ENCODE peak calls at places on chromosomes 12 and 14, in six cellular contexts. Z is AG09309, C is astrocyte, N is NCI-H2171 treated with DMSO at 0.1 percent for 48 hours, B is mucosa of gallbladder, E is heart right ventricle. K is an unnamed sample.

GRCh38 chr12:88960213-88960878 is 380.1 kb upstream of the KITLG start:
- DNase-seq in C (peak; percentile 70), B (no peak), Z (no peak), N (no peak), E (peak; percentile 29), K (no peak)

GRCh38 chr12:24848941-24849477 is 99.9 kb downstream of the BCAT1 start:
- DNase-seq in B (no peak), N (no peak), Z (no peak), E (no peak), C (no peak), K (no peak)

GRCh38 chr12:95942106-95942531 is 295 bp downstream of the CCDC38 start:
- DNase-seq in B (no peak), C (peak; percentile 2), E (no peak), N (peak; percentile 12), Z (no peak), K (no peak)

GRCh38 chr12:28104893-28105864 is 85.1 kb upstream of the CCDC91 start:
- DNase-seq in Z (no peak), E (no peak), C (peak; percentile 56), N (no peak), B (no peak), K (no peak)

GRCh38 chr12:92487138-92487485 is 215.7 kb upstream of the PLEKHG7 start:
- DNase-seq in B (no peak), Z (no peak), E (no peak), N (no peak), C (no peak), K (no peak)

GRCh38 chr12:51589060-51589459 is 2.0 kb upstream of the SCN8A start:
- DNase-seq in E (no peak), B (no peak), Z (no peak), C (no peak), N (no peak), K (no peak)

GRCh38 chr12:124685689-124685993 is 118.2 kb upstream of the NCOR2 start:
- DNase-seq in C (no peak), Z (no peak), E (no peak), B (no peak), N (no peak), K (no peak)

GRCh38 chr12:55072093-55072492 is 52.3 kb downstream of the NEUROD4 start:
- DNase-seq in C (no peak), B (peak; percentile 29), N (peak; percentile 81), Z (no peak), E (peak; percentile 16), K (no peak)

GRCh38 chr12:42135264-42135814 is 9.3 kb downstream of the GXYLT1 start:
- DNase-seq in C (peak; percentile 73), Z (no peak), N (no peak), E (no peak), B (no peak), K (no peak)

GRCh38 chr12:26767116-26767515 is 65.9 kb downstream of the ITPR2 start:
- DNase-seq in N (no peak), Z (no peak), B (no peak), E (no peak), C (no peak), K (no peak)

GRCh38 chr12:87427770-87428169 is 601.4 kb downstream of the C12orf50 start:
- DNase-seq in N (no peak), Z (no peak), B (no peak), E (no peak), C (peak; percentile 82), K (no peak)

GRCh38 chr12:43315961-43316360 is 236.0 kb downstream of the ADAMTS20 start:
- DNase-seq in N (no peak), B (no peak), Z (no peak), E (no peak), C (peak; percentile 42), K (no peak)

GRCh38 chr12:93616584-93617101 is 44.2 kb downstream of the SOCS2 start:
- DNase-seq in C (peak; percentile 75), Z (no peak), N (no peak), B (no peak), E (no peak), K (no peak)

GRCh38 chr12:96054262-96054645 is 18.9 kb upstream of the LTA4H start:
- DNase-seq in E (peak; percentile 49), B (no peak), C (no peak), Z (no peak), N (no peak), K (no peak)

GRCh38 chr12:120381752-120382419 is 12.9 kb upstream of the MSI1 start:
- DNase-seq in N (no peak), Z (no peak), C (peak; percentile 59), B (no peak), E (peak; percentile 31), K (no peak)

GRCh38 chr12:112965643-112966042 is 12.7 kb upstream of the OAS2 start:
- DNase-seq in Z (no peak), E (no peak), C (no peak), N (no peak), B (no peak), K (no peak)

GRCh38 chr14:45610303-45610702 is 357.3 kb upstream of the MIS18BP1 start:
- DNase-seq in B (no peak), E (no peak), Z (no peak), C (peak; percentile 0), N (peak; percentile 3), K (no peak)

GRCh38 chr14:74518221-74518620 is 24.7 kb downstream of the ISCA2 start:
- DNase-seq in C (no peak), B (no peak), N (no peak), E (no peak), Z (no peak), K (no peak)

GRCh38 chr12:65607271-65607880 is 216.9 kb upstream of the HMGA2 start:
- DNase-seq in E (no peak), Z (no peak), N (no peak), B (peak; percentile 50), C (no peak), K (no peak)

GRCh38 chr14:90576581-90576980 is 179.8 kb downstream of the CALM1 start:
- DNase-seq in Z (peak; percentile 17), C (peak; percentile 27), E (no peak), B (no peak), N (no peak), K (no peak)

GRCh38 chr12:91327889-91328288 is 145.3 kb upstream of the DCN start:
- DNase-seq in Z (peak; percentile 63), C (peak; percentile 30), N (no peak), E (no peak), B (no peak), K (no peak)

GRCh38 chr12:1845427-1845826 is 25.1 kb downstream of the LRTM2 start:
- DNase-seq in B (no peak), C (no peak), E (no peak), N (no peak), Z (no peak), K (no peak)

GRCh38 chr14:82528011-82528410 is 994.4 kb upstream of the SEL1L start:
- DNase-seq in Z (no peak), C (no peak), B (no peak), E (no peak), N (peak; percentile 83), K (no peak)

GRCh38 chr12:47740536-47741339 is 15.4 kb upstream of the ENDOU start:
- DNase-seq in E (no peak), N (no peak), C (no peak), B (no peak), Z (no peak), K (no peak)

GRCh38 chr12:75641031-75641780 is 129.8 kb upstream of the KRR1 start:
- DNase-seq in E (no peak), C (peak; percentile 99), N (no peak), B (no peak), Z (peak; percentile 80), K (no peak)

GRCh38 chr12:29726321-29726692 is 57.4 kb downstream of the TMTC1 start:
- DNase-seq in C (peak; percentile 42), N (peak; percentile 77), E (peak; percentile 26), B (no peak), Z (no peak), K (no peak)

GRCh38 chr14:52124791-52125661 is 56.2 kb upstream of the NID2 start:
- DNase-seq in E (peak; percentile 40), B (no peak), Z (peak; percentile 74), N (no peak), C (peak; percentile 57), K (no peak)

GRCh38 chr14:64731141-64731581 is 26.9 kb downstream of the PLEKHG3 start:
- DNase-seq in N (no peak), C (no peak), Z (no peak), E (no peak), B (no peak), K (no peak)

GRCh38 chr14:23379331-23380196 is 2.7 kb downstream of the CMTM5 start:
- DNase-seq in Z (no peak), N (peak; percentile 89), E (no peak), B (peak; percentile 59), C (no peak), K (peak; percentile 19)

GRCh38 chr12:56377310-56377988 is 14.8 kb upstream of the APOF start:
- DNase-seq in B (no peak), C (no peak), Z (no peak), E (no peak), N (no peak), K (no peak)

GRCh38 chr12:9372202-9372601 is 164.0 kb upstream of the PZP start:
- DNase-seq in C (no peak), N (no peak), Z (no peak), B (no peak), E (no peak), K (no peak)

GRCh38 chr12:28770329-28770728 is 378.7 kb upstream of the FAR2 start:
- DNase-seq in Z (no peak), N (no peak), E (peak; percentile 71), C (no peak), B (peak; percentile 11), K (no peak)

K was measured in C1 segment of cervical spinal cord.